ENCODE peak calls at places on chromosomes 5 and 9, in four cellular contexts. One of them, this sample, is unnamed.

GRCh38 chr5:9774472-9775079 is 144.4 kb upstream of the TAS2R1 start:
- DNase-seq in SK-N-SH: no peak
- DNase-seq in K562: no peak
- DNase-seq in GM12878: no peak
- DNase-seq in this sample: peak; percentile 3

GRCh38 chr5:87499478-87500410 is 87.0 kb upstream of the CCNH start:
- DNase-seq in SK-N-SH: no peak
- DNase-seq in K562: no peak
- DNase-seq in GM12878: no peak
- DNase-seq in this sample: no peak

GRCh38 chr5:68304421-68305052 is 89.0 kb downstream of the PIK3R1 start:
- DNase-seq in SK-N-SH: no peak
- DNase-seq in K562: no peak
- DNase-seq in GM12878: no peak
- DNase-seq in this sample: no peak

GRCh38 chr5:98248949-98249348 is 524.5 kb upstream of the RGMB start:
- DNase-seq in SK-N-SH: no peak
- DNase-seq in K562: no peak
- DNase-seq in GM12878: no peak
- DNase-seq in this sample: no peak

GRCh38 chr5:7638456-7638855 is 212.5 kb downstream of the CFAP90 start:
- DNase-seq in SK-N-SH: no peak
- DNase-seq in K562: no peak
- DNase-seq in GM12878: no peak
- DNase-seq in this sample: no peak

GRCh38 chr9:135047521-135047920 is 39.9 kb upstream of the OLFM1 start:
- DNase-seq in SK-N-SH: no peak
- DNase-seq in K562: no peak
- DNase-seq in GM12878: no peak
- DNase-seq in this sample: no peak

GRCh38 chr5:74386571-74387334 is 253.8 kb downstream of the ENC1 start:
- DNase-seq in SK-N-SH: no peak
- DNase-seq in K562: no peak
- DNase-seq in GM12878: no peak
- DNase-seq in this sample: no peak

GRCh38 chr5:177314376-177315342 is 3.0 kb upstream of the MXD3 start:
- DNase-seq in SK-N-SH: no peak
- DNase-seq in K562: no peak
- DNase-seq in GM12878: no peak
- DNase-seq in this sample: no peak

GRCh38 chr5:93585753-93586385 is 2.8 kb downstream of the NR2F1 start:
- DNase-seq in SK-N-SH: peak; percentile 62
- DNase-seq in K562: no peak
- DNase-seq in GM12878: no peak
- DNase-seq in this sample: no peak

GRCh38 chr5:59367791-59368394 is 525.6 kb downstream of the PDE4D start:
- DNase-seq in SK-N-SH: peak; percentile 39
- DNase-seq in K562: no peak
- DNase-seq in GM12878: no peak
- DNase-seq in this sample: peak; percentile 30

GRCh38 chr9:135490980-135491444 is 9.5 kb upstream of the MRPS2 start:
- DNase-seq in SK-N-SH: no peak
- DNase-seq in K562: no peak
- DNase-seq in GM12878: no peak
- DNase-seq in this sample: peak; percentile 68

GRCh38 chr5:161547573-161548471 is 1.3 kb upstream of the GABRB2 start:
- DNase-seq in SK-N-SH: peak; percentile 44
- DNase-seq in K562: no peak
- DNase-seq in GM12878: no peak
- DNase-seq in this sample: no peak

GRCh38 chr5:133891390-133891789 is 77.0 kb downstream of the C5orf15 start:
- DNase-seq in SK-N-SH: no peak
- DNase-seq in K562: no peak
- DNase-seq in GM12878: no peak
- DNase-seq in this sample: no peak

GRCh38 chr5:143582869-143583268 is 179.4 kb upstream of the NR3C1 start:
- DNase-seq in SK-N-SH: no peak
- DNase-seq in K562: no peak
- DNase-seq in GM12878: no peak
- DNase-seq in this sample: no peak

GRCh38 chr9:123217148-123217585 is 51.2 kb downstream of the STRBP start:
- DNase-seq in SK-N-SH: no peak
- DNase-seq in K562: no peak
- DNase-seq in GM12878: no peak
- DNase-seq in this sample: no peak

GRCh38 chr9:38724749-38725148 is 4.8 kb upstream of the FAM240B start:
- DNase-seq in SK-N-SH: no peak
- DNase-seq in K562: no peak
- DNase-seq in GM12878: no peak
- DNase-seq in this sample: no peak

GRCh38 chr5:74993743-74994142 is 58.6 kb downstream of the GCNT4 start:
- DNase-seq in SK-N-SH: no peak
- DNase-seq in K562: no peak
- DNase-seq in GM12878: no peak
- DNase-seq in this sample: no peak

GRCh38 chr5:137635521-137635921 is 100.4 kb downstream of the KLHL3 start:
- DNase-seq in SK-N-SH: no peak
- DNase-seq in K562: no peak
- DNase-seq in GM12878: no peak
- DNase-seq in this sample: no peak

GRCh38 chr5:177358333-177358939 is 712 bp downstream of the RGS14 start:
- DNase-seq in SK-N-SH: no peak
- DNase-seq in K562: no peak
- DNase-seq in GM12878: no peak
- DNase-seq in this sample: no peak

GRCh38 chr5:2750758-2751464 is 566 bp downstream of the IRX2 start:
- DNase-seq in SK-N-SH: no peak
- DNase-seq in K562: no peak
- DNase-seq in GM12878: no peak
- DNase-seq in this sample: no peak

GRCh38 chr5:59197911-59198310 is 615.0 kb downstream of the RAB3C start:
- DNase-seq in SK-N-SH: no peak
- DNase-seq in K562: no peak
- DNase-seq in GM12878: no peak
- DNase-seq in this sample: no peak

GRCh38 chr5:37103302-37103701 is 145.9 kb downstream of the CPLANE1 start:
- DNase-seq in SK-N-SH: no peak
- DNase-seq in K562: no peak
- DNase-seq in GM12878: no peak
- DNase-seq in this sample: no peak

GRCh38 chr5:76952795-76953536 is at the start of gene CRHBP:
- DNase-seq in SK-N-SH: peak; percentile 40
- DNase-seq in K562: no peak
- DNase-seq in GM12878: no peak
- DNase-seq in this sample: no peak

GRCh38 chr9:124665391-124666058 is 105.6 kb downstream of the NR6A1 start:
- DNase-seq in SK-N-SH: no peak
- DNase-seq in K562: no peak
- DNase-seq in GM12878: no peak
- DNase-seq in this sample: peak; percentile 88

GRCh38 chr5:73596705-73597328 is 29.2 kb upstream of the ARHGEF28 start:
- DNase-seq in SK-N-SH: peak; percentile 16
- DNase-seq in K562: peak; percentile 26
- DNase-seq in GM12878: no peak
- DNase-seq in this sample: peak; percentile 60

GRCh38 chr9:35277649-35278359 is 116.0 kb downstream of the UNC13B start:
- DNase-seq in SK-N-SH: no peak
- DNase-seq in K562: no peak
- DNase-seq in GM12878: no peak
- DNase-seq in this sample: no peak

GRCh38 chr9:133483611-133484010 is 4.7 kb upstream of the SLC2A6 start:
- DNase-seq in SK-N-SH: no peak
- DNase-seq in K562: no peak
- DNase-seq in GM12878: no peak
- DNase-seq in this sample: no peak

GRCh38 chr9:133487331-133487725 is 8.4 kb upstream of the SLC2A6 start:
- DNase-seq in SK-N-SH: no peak
- DNase-seq in K562: no peak
- DNase-seq in GM12878: no peak
- DNase-seq in this sample: no peak

GRCh38 chr9:133484671-133485437 is 6.0 kb upstream of the SLC2A6 start:
- DNase-seq in SK-N-SH: peak; percentile 71
- DNase-seq in K562: peak; percentile 44
- DNase-seq in GM12878: no peak
- DNase-seq in this sample: no peak

GRCh38 chr9:133488686-133489252 is 9.9 kb upstream of the SLC2A6 start:
- DNase-seq in SK-N-SH: no peak
- DNase-seq in K562: no peak
- DNase-seq in GM12878: no peak
- DNase-seq in this sample: no peak

GRCh38 chr9:133485531-133486260 is 6.8 kb upstream of the SLC2A6 start:
- DNase-seq in SK-N-SH: no peak
- DNase-seq in K562: no peak
- DNase-seq in GM12878: no peak
- DNase-seq in this sample: no peak
- TF ChIP-seq NFIC in SK-N-SH: no peak
- TF ChIP-seq NFIC in K562: no peak
- TF ChIP-seq NFIC in GM12878: no peak
- TF ChIP-seq NFIC in this sample: no peak

DNA sequence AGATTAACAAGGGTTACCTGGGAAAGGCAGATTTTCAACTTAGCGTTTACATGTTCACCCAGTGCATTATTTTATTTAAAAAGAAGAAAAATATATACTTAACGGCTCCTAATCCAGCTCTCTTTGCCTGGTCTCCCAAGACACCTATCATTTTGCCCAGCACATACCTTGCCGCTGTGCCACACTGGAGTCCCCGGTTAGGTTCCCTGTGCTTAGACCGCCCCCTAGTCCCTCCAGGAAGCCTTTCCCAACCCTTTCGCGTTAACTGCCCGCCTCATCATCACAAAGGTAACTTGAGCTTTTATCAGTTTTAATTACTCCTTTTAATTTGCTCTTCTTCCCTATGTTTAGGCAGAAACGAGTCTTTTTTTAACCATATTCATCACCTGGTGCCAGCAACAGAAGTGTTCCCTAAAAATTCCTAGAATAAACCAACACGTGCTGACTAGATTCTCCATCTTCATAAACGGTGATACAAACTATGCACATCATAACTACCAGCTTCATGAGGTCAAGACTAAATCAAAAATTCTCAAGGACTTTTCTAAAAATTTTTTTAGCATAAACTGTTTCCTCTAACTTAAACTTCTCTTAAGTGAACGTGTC is 19.7 kb downstream of the DNAJA1 start:
- DNase-seq in SK-N-SH: peak; percentile 64
- DNase-seq in K562: no peak
- DNase-seq in GM12878: no peak
- DNase-seq in this sample: no peak
- TF ChIP-seq NFIC in SK-N-SH: no peak
- TF ChIP-seq NFIC in K562: no peak
- TF ChIP-seq NFIC in GM12878: no peak
- TF ChIP-seq NFIC in this sample: no peak

GRCh38 chr9:27542519-27542918 is 12.9 kb upstream of the MOB3B start:
- DNase-seq in SK-N-SH: no peak
- DNase-seq in K562: no peak
- DNase-seq in GM12878: no peak
- DNase-seq in this sample: no peak

GRCh38 chr9:27539479-27540441 is 10.1 kb upstream of the MOB3B start:
- DNase-seq in SK-N-SH: no peak
- DNase-seq in K562: no peak
- DNase-seq in GM12878: peak; percentile 35
- DNase-seq in this sample: peak; percentile 55

GRCh38 chr9:27541740-27542139 is 12.1 kb upstream of the MOB3B start:
- DNase-seq in SK-N-SH: no peak
- DNase-seq in K562: no peak
- DNase-seq in GM12878: no peak
- DNase-seq in this sample: no peak

GRCh38 chr9:27538668-27539067 is 9.1 kb upstream of the MOB3B start:
- DNase-seq in SK-N-SH: no peak
- DNase-seq in K562: peak; percentile 7
- DNase-seq in GM12878: no peak
- DNase-seq in this sample: no peak

DNA sequence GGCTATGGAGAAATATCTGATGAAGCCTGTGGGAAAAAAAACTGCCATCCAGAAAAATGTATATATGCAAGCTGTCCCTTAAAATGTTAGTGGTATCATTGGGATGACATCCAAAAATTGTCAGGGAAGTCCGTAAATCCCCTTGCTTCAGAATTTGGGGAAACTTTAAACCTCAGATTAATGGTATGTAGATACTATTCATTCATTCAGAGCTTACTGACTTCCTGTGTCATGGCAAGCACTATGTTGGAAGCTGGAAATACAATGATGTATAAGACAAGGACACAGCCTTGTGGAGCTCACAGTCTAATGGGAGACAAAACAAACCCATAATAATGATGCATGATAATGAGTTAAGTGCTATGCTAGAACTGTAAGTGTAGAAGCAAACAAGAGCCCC is 10.9 kb upstream of the MOB3B start:
- DNase-seq in SK-N-SH: no peak
- DNase-seq in K562: no peak
- DNase-seq in GM12878: no peak
- DNase-seq in this sample: no peak
- TF ChIP-seq NFIC in SK-N-SH: no peak
- TF ChIP-seq NFIC in K562: no peak
- TF ChIP-seq NFIC in GM12878: no peak
- TF ChIP-seq NFIC in this sample: no peak

GRCh38 chr5:11054014-11054413 is 293.0 kb upstream of the DAP start:
- DNase-seq in SK-N-SH: no peak
- DNase-seq in K562: no peak
- DNase-seq in GM12878: no peak
- DNase-seq in this sample: no peak

GRCh38 chr5:11047625-11048024 is 286.6 kb upstream of the DAP start:
- DNase-seq in SK-N-SH: no peak
- DNase-seq in K562: no peak
- DNase-seq in GM12878: no peak
- DNase-seq in this sample: no peak

GRCh38 chr5:11048760-11049159 is 287.7 kb upstream of the DAP start:
- DNase-seq in SK-N-SH: no peak
- DNase-seq in K562: no peak
- DNase-seq in GM12878: no peak
- DNase-seq in this sample: no peak

GRCh38 chr5:11047051-11047450 is 286.0 kb upstream of the DAP start:
- DNase-seq in SK-N-SH: no peak
- DNase-seq in K562: no peak
- DNase-seq in GM12878: no peak
- DNase-seq in this sample: no peak

DNA sequence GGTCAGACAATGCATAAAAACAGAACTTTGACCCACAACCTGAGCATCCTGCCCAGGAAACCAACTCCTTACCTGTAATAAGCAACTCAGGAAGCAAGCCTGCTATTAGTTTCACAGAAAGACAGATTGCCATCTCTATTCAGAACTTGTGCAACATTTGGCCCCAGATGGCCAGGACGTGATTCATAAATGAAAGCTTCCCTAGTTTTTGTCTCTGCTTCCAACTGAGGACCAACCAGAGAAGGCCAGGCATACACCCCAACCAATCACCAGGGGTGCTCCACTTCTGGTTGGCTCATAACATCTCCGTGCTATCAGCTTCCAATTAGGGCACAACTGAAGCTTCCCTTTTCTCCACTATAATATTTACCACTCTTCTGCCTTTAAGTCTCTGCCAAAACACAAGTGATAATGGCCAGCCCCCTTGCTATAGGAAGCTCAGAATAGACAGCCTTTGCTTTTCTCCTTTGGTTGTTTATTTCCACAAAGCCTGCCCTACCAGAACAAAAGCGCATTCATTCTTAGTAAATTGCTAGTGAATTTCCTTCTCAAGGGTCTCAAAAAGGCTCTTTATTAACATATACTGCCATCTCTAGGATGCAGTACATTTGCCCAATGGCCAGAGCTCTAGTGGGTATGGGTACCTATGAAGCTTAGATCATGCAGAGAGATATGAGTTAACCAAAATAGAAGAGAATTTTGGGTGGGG is 289.7 kb upstream of the DAP start:
- DNase-seq in SK-N-SH: no peak
- DNase-seq in K562: no peak
- DNase-seq in GM12878: no peak
- DNase-seq in this sample: no peak
- TF ChIP-seq NFIC in SK-N-SH: no peak
- TF ChIP-seq NFIC in K562: no peak
- TF ChIP-seq NFIC in GM12878: no peak
- TF ChIP-seq NFIC in this sample: no peak

This sample was measured in HepG2.